ENCODE peak calls at places on chromosomes 11 and 22, in ten cellular contexts. L, X, Z, P, U, J, G, F, C and W are unnamed samples. For H3K36me3 and H3K4me1, the result is how much of the 10 kb centered on the place peaks cover.

GRCh38 chr22:39277135-39277607 is 32.4 kb upstream of the PDGFB start:
- DNase-seq in Z (no peak), X (peak), L (no peak), C (no peak), U (no peak), F (no peak), P (no peak), G (no peak), J (no peak), W (no peak)

GRCh38 chr22:27107824-27108223 is 450.4 kb downstream of the MIAT start:
- DNase-seq in Z (peak), L (peak), F (no peak), U (peak), J (no peak), C (peak), X (peak), G (peak), P (peak), W (peak)

GRCh38 chr22:32803020-32803758 is 1.7 kb downstream of the TIMP3 start:
- DNase-seq in P (peak), Z (peak), L (peak), F (no peak), U (no peak), J (no peak), C (no peak), G (no peak), X (no peak), W (peak)

GRCh38 chr11:118715837-118716260 is 36.4 kb upstream of the TREH start:
- DNase-seq in U (no peak), J (no peak), L (no peak), G (no peak), F (no peak), Z (no peak), P (peak), X (peak), C (no peak), W (no peak)

GRCh38 chr11:27699926-27700350 is 317 bp downstream of the BDNF start:
- DNase-seq in U (no peak), C (no peak), J (no peak), Z (no peak), G (no peak), X (no peak), F (no peak), L (no peak), P (no peak), W (no peak)

GRCh38 chr11:95325777-95326258 is 94.8 kb upstream of the SESN3 start:
- DNase-seq in C (no peak), Z (no peak), G (no peak), L (no peak), F (no peak), X (no peak), P (no peak), U (no peak), J (no peak), W (no peak)

GRCh38 chr22:30694171-30694637 is 470 bp upstream of the OSBP2 start:
- DNase-seq in L (peak), U (peak), J (peak), Z (peak), G (peak), F (peak), C (peak), X (peak), P (peak), W (peak)

GRCh38 chr22:26550498-26551033 is 38.3 kb upstream of the TFIP11 start:
- DNase-seq in G (peak), X (peak), J (no peak), U (no peak), Z (peak), L (peak), F (no peak), C (peak), P (no peak), W (peak)

GRCh38 chr11:118380571-118380970 is 20.8 kb upstream of the ATP5MG start:
- DNase-seq in Z (no peak), G (no peak), J (no peak), L (no peak), X (no peak), C (no peak), U (no peak), P (no peak), F (no peak), W (no peak)

GRCh38 chr11:8296872-8297271 is 33.2 kb upstream of the LMO1 start:
- DNase-seq in F (no peak), C (no peak), U (no peak), Z (no peak), L (no peak), G (no peak), J (no peak), P (no peak), X (no peak), W (no peak)

GRCh38 chr11:203056-203944 is 3.9 kb downstream of the BET1L start:
- DNase-seq in F (no peak), G (no peak), C (no peak), L (no peak), P (no peak), U (peak), Z (no peak), X (no peak), J (no peak), W (no peak)

GRCh38 chr22:37243402-37244113 is 511 bp downstream of the RAC2 start:
- DNase-seq in P (no peak), L (no peak), X (no peak), U (no peak), G (peak), Z (peak), C (no peak), J (no peak), F (peak), W (no peak)

GRCh38 chr11:67406969-67407699 is 3.3 kb downstream of the TBC1D10C start:
- DNase-seq in P (no peak), C (no peak), G (no peak), L (no peak), X (no peak), Z (no peak), J (no peak), U (no peak), F (peak), W (no peak)

GRCh38 chr11:16610738-16611388 is 127.6 kb upstream of the C11orf58 start:
- DNase-seq in X (no peak), L (peak), G (no peak), C (no peak), Z (no peak), P (no peak), F (no peak), J (no peak), U (no peak), W (no peak)

GRCh38 chr11:106288988-106289387 is 211.5 kb downstream of the AASDHPPT start:
- DNase-seq in L (no peak), P (no peak), X (no peak), J (no peak), U (no peak), Z (no peak), F (no peak), C (no peak), G (no peak), W (no peak)

GRCh38 chr11:124882339-124883071 is 15.2 kb downstream of the ROBO4 start:
- DNase-seq in U (no peak), C (no peak), Z (peak), L (no peak), F (no peak), P (peak), X (peak), J (no peak), G (no peak), W (no peak)

GRCh38 chr22:37215890-37216289 is 3.6 kb upstream of the SSTR3 start:
- DNase-seq in X (no peak), G (no peak), P (no peak), F (no peak), L (no peak), U (no peak), Z (no peak), C (no peak), J (no peak), W (no peak)

GRCh38 chr22:29129644-29130201 is 56.9 kb downstream of the KREMEN1 start:
- DNase-seq in F (no peak), U (no peak), J (no peak), C (peak), G (no peak), X (no peak), L (peak), P (no peak), Z (peak), W (peak)

GRCh38 chr11:127680146-127680545 is 679.6 kb upstream of the KIRREL3 start:
- DNase-seq in Z (no peak), X (no peak), L (no peak), F (no peak), U (no peak), J (no peak), P (no peak), C (no peak), G (no peak), W (no peak)

GRCh38 chr11:45045692-45046471 is 95.2 kb upstream of the TP53I11 start:
- DNase-seq in X (peak), J (no peak), C (peak), F (no peak), Z (peak), U (peak), L (peak), P (no peak), G (peak), W (peak)

GRCh38 chr22:44305888-44306287 is 6.9 kb downstream of the SHISAL1 start:
- DNase-seq in J (no peak), X (no peak), L (no peak), G (no peak), F (no peak), Z (no peak), C (no peak), P (no peak), U (no peak), W (no peak)

GRCh38 chr22:42799061-42799460 is 58.0 kb downstream of the ARFGAP3 start:
- DNase-seq in C (no peak), P (no peak), X (no peak), L (no peak), F (no peak), U (peak), Z (no peak), G (no peak), J (no peak), W (no peak)

GRCh38 chr22:42803454-42803853 is 53.6 kb downstream of the ARFGAP3 start:
- DNase-seq in U (peak), Z (peak), G (no peak), L (peak), F (no peak), C (peak), P (no peak), J (no peak), X (no peak), W (peak)

GRCh38 chr22:42799462-42800405 is 57.3 kb downstream of the ARFGAP3 start:
- DNase-seq in J (no peak), G (no peak), L (no peak), Z (no peak), X (no peak), F (no peak), C (no peak), U (peak), P (no peak), W (no peak)

GRCh38 chr22:42801537-42802165 is 55.4 kb downstream of the ARFGAP3 start:
- DNase-seq in P (no peak), X (no peak), J (no peak), F (no peak), L (no peak), U (peak), Z (no peak), C (no peak), G (no peak), W (no peak)

GRCh38 chr22:42800731-42801536 is 56.1 kb downstream of the ARFGAP3 start:
- DNase-seq in F (no peak), U (peak), J (no peak), L (no peak), P (no peak), G (no peak), C (no peak), Z (no peak), X (no peak), W (no peak)
- H3K36me3 ChIP-seq in F (half or more), U (under half), J (under half), L (under half), P (under half), G (half or more), C (under half), Z (under half), X (under half), W (half or more)

GRCh38 chr11:33689506-33689905 is 11.1 kb downstream of the C11orf91 start:
- DNase-seq in U (no peak), P (no peak), X (no peak), J (no peak), F (no peak), Z (no peak), C (no peak), L (no peak), G (no peak), W (no peak)

GRCh38 chr11:33690290-33691050 is 10.2 kb downstream of the C11orf91 start:
- DNase-seq in J (no peak), Z (peak), F (no peak), G (peak), U (no peak), X (peak), C (peak), P (peak), L (peak), W (peak)

GRCh38 chr11:33691051-33691864 is 9.4 kb downstream of the C11orf91 start:
- DNase-seq in L (no peak), F (no peak), X (no peak), J (no peak), P (no peak), Z (no peak), G (no peak), U (no peak), C (no peak), W (no peak)

GRCh38 chr11:33694346-33695050 is 6.1 kb downstream of the C11orf91 start:
- DNase-seq in G (no peak), C (no peak), F (no peak), P (no peak), Z (no peak), X (no peak), U (no peak), J (no peak), L (no peak), W (no peak)

GRCh38 chr11:33692013-33692504 is 8.6 kb downstream of the C11orf91 start:
- DNase-seq in F (no peak), L (peak), P (peak), J (no peak), U (no peak), G (peak), Z (peak), C (no peak), X (peak), W (peak)
- H3K4me3 ChIP-seq in F (no peak), L (no peak), P (peak), J (no peak), U (peak), G (no peak), Z (no peak), C (peak), X (no peak), W (peak)

GRCh38 chr11:119903821-119904220 is 174.8 kb upstream of the NECTIN1 start:
- DNase-seq in P (no peak), L (no peak), X (no peak), F (no peak), C (no peak), G (no peak), J (no peak), U (no peak), Z (no peak), W (no peak)

GRCh38 chr11:119903389-119903788 is 174.4 kb upstream of the NECTIN1 start:
- DNase-seq in C (no peak), U (no peak), L (no peak), F (no peak), J (no peak), P (no peak), G (no peak), Z (no peak), X (no peak), W (no peak)

GRCh38 chr11:119902656-119903181 is 173.7 kb upstream of the NECTIN1 start:
- DNase-seq in J (no peak), P (no peak), F (no peak), C (no peak), U (no peak), X (no peak), G (no peak), Z (no peak), L (no peak), W (no peak)

GRCh38 chr11:119904636-119905035 is 175.6 kb upstream of the NECTIN1 start:
- DNase-seq in X (no peak), L (no peak), G (no peak), C (no peak), J (no peak), F (no peak), U (no peak), P (no peak), Z (peak), W (no peak)

DNA sequence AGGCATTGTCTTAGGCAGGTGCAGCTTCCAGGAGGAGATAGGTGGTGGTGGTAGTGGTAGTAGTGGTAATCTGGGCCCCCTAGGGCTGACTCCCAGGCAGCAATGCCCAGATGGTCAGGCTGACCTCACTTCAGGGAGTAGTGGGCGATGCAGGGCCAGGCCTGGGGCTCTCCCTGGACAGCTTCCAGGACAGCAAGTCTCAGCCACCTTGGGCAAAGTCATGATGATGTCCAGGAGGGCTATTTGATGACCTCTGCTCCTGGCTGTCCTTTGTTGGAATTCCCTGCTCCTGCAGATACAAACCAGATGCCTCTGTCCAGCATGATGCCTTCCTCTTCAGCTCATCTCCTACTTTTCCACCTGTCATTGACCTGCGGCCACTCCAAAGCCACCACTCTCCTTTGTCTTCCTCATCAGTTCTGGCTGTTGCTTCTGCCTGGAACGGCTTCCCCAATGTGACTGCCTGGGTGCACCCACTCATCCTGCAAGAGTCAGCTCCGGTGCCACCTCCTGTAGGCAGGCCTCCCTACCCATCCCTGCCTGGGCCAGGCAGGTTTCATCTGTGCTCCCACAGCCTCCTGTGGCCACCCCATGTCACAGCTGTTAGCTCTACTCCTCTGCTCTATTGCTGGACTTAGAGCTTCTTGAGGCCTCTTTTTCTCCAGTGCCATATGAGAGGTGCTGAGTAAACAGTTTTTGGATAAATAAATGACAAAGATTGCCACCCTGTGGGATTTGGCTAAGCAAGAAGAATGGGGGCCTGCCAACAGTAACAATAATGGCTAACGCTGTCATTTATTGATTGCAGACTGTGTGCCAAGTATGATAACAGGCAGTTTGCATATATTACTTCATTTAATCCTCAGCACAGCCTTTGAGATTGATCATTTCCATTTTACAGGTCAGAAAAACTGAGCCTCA is 172.9 kb upstream of the NECTIN1 start:
- DNase-seq in G (no peak), P (no peak), L (no peak), J (no peak), C (no peak), F (no peak), Z (no peak), U (no peak), X (no peak), W (no peak)
- H3K4me1 ChIP-seq in G (under half), P (under half), L (under half), J (under half), C (under half), F (under half), Z (under half), U (under half), X (half or more), W (under half)

GRCh38 chr22:45328822-45329535 is 19.2 kb downstream of the FAM118A start:
- DNase-seq in X (no peak), J (no peak), P (no peak), C (no peak), F (no peak), Z (peak), L (no peak), U (no peak), G (no peak), W (no peak)

GRCh38 chr22:45332001-45332400 is 22.3 kb downstream of the FAM118A start:
- DNase-seq in X (no peak), G (no peak), P (no peak), Z (no peak), F (no peak), U (no peak), C (no peak), J (no peak), L (no peak), W (no peak)

GRCh38 chr22:45330548-45330947 is 20.8 kb downstream of the FAM118A start:
- DNase-seq in F (no peak), P (no peak), Z (no peak), U (no peak), J (no peak), G (no peak), C (no peak), X (no peak), L (no peak), W (no peak)

GRCh38 chr22:45329536-45329936 is 19.8 kb downstream of the FAM118A start:
- DNase-seq in C (peak), J (no peak), Z (peak), F (no peak), G (no peak), P (no peak), L (peak), X (no peak), U (peak), W (peak)

DNA sequence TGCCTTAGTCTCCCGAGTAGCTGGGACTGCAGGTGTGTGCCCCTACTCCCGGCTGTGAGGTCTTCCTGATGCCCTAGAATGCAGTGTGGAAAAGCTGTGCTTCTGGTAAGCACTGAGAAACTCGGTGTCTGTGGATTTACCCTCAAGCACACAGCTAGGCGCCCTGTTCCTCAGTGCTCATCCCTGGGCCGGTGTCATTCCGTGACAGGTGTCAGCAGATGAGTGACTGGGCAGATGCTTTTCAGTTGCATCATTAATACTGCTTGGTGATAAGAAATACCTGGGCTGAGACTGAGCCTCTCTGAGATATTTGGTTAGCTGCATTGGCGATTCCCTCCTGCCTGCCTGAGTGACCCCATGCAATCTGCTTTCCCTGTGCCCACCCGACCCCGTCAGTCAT is 21.8 kb downstream of the FAM118A start:
- DNase-seq in F (no peak), U (no peak), G (no peak), P (no peak), Z (no peak), L (no peak), C (no peak), J (no peak), X (no peak), W (no peak)
- H3K36me3 ChIP-seq in F (half or more), U (under half), G (half or more), P (under half), Z (under half), L (under half), C (under half), J (under half), X (under half), W (half or more)

GRCh38 chr11:11372461-11372860 is 19.4 kb upstream of the CSNK2A3 start:
- DNase-seq in P (no peak), L (no peak), F (no peak), Z (no peak), X (no peak), U (no peak), J (no peak), C (no peak), G (no peak), W (no peak)
- H3K4me3 ChIP-seq in P (no peak), L (no peak), F (no peak), Z (no peak), X (no peak), U (no peak), J (no peak), C (no peak), G (no peak), W (no peak)